ENCODE peak calls at places on chromosomes 1 and 21, in nine cellular contexts. C is HepG2; Z is kidney glomerular epithelial cell; T is coronary artery; D is naive thymus-derived CD4-positive, alpha-beta T cell; S is GM20000; W is stimulated activated CD8-positive, alpha-beta memory T cell treated with anti-CD3 and anti-CD28 coated beads, Interleukin-15, amount 100 ng/mL, for 1 hour; L is T follicular helper cell; V is CD4-positive, CD25-positive, alpha-beta regulatory T cell. E is an unnamed sample.

GRCh38 chr1:6614019-6614952 is 755 bp downstream of the PHF13 start:
- DNase-seq in W (no peak), S (peak), Z (peak), C (no peak), D (peak), V (peak), T (no peak), L (peak), E (peak)

GRCh38 chr1:86846166-86846647 is 67.7 kb downstream of the SELENOF start:
- DNase-seq in Z (peak), C (no peak), D (no peak), V (no peak), L (no peak), T (no peak), W (no peak), S (no peak), E (no peak)

GRCh38 chr1:7117599-7118281 is 332.5 kb downstream of the CAMTA1 start:
- DNase-seq in T (no peak), D (no peak), L (no peak), C (no peak), S (no peak), W (no peak), V (no peak), Z (peak), E (no peak)

GRCh38 chr1:157725214-157725577 is 24.6 kb upstream of the FCRL3 start:
- DNase-seq in T (no peak), D (no peak), V (no peak), S (no peak), W (no peak), Z (no peak), L (no peak), C (no peak), E (no peak)

GRCh38 chr1:14975119-14975518 is 178.4 kb upstream of the TMEM51 start:
- DNase-seq in C (no peak), V (no peak), D (no peak), L (no peak), T (no peak), W (no peak), S (no peak), Z (no peak), E (no peak)

GRCh38 chr1:12144236-12144635 is 22.6 kb upstream of the TNFRSF1B start:
- DNase-seq in W (no peak), S (no peak), T (no peak), Z (no peak), D (no peak), L (no peak), C (no peak), V (no peak), E (no peak)

GRCh38 chr1:158155673-158156072 is 25.0 kb upstream of the CD1D start:
- DNase-seq in C (no peak), S (no peak), D (no peak), L (no peak), V (no peak), T (no peak), Z (no peak), W (no peak), E (no peak)

GRCh38 chr21:28770867-28771661 is 221.6 kb downstream of the LTN1 start:
- DNase-seq in W (no peak), V (no peak), C (no peak), T (no peak), Z (no peak), L (no peak), S (no peak), D (no peak), E (no peak)

GRCh38 chr1:152035406-152036315 is 1.1 kb downstream of the S100A11 start:
- DNase-seq in V (no peak), C (no peak), L (no peak), T (no peak), D (no peak), W (no peak), S (no peak), Z (no peak), E (peak)

GRCh38 chr21:22536511-22536910 is 1538.3 kb downstream of the NCAM2 start:
- DNase-seq in L (no peak), Z (no peak), W (no peak), D (no peak), V (no peak), C (no peak), T (no peak), S (no peak), E (no peak)

GRCh38 chr1:71521655-71522264 is 440.9 kb upstream of the ZRANB2 start:
- DNase-seq in S (peak), D (no peak), T (no peak), L (no peak), V (no peak), W (no peak), Z (peak), C (peak), E (no peak)

GRCh38 chr1:238340989-238341388 is 450.3 kb upstream of the ZP4 start:
- DNase-seq in L (no peak), D (no peak), S (no peak), C (no peak), W (no peak), Z (peak), T (no peak), V (no peak), E (no peak)

GRCh38 chr1:193408782-193409293 is 222.4 kb upstream of the B3GALT2 start:
- DNase-seq in V (no peak), S (no peak), C (no peak), T (peak), Z (peak), L (no peak), D (no peak), W (no peak), E (peak)

E was measured in CD4-positive, alpha-beta memory T cell.